ENCODE peak calls at places on chromosomes 1 and 21, in seven cellular contexts. One of them, this sample, is unnamed.

GRCh38 chr1:183821309-183822080 is 16.6 kb downstream of the RGL1 start:
- DNase-seq in gastrocnemius medialis: no peak
- DNase-seq in Peyer's patch: no peak
- DNase-seq in transverse colon: no peak
- DNase-seq in right lobe of liver: no peak
- DNase-seq in GM12892: no peak
- DNase-seq in heart left ventricle: no peak
- DNase-seq in this sample: no peak

GRCh38 chr1:150066838-150067183 is 765 bp upstream of the VPS45 start:
- DNase-seq in transverse colon: peak; percentile 52
- DNase-seq in Peyer's patch: peak; percentile 49
- DNase-seq in gastrocnemius medialis: no peak
- DNase-seq in heart left ventricle: peak; percentile 66
- DNase-seq in GM12892: peak; percentile 25
- DNase-seq in right lobe of liver: peak; percentile 62
- DNase-seq in this sample: no peak

GRCh38 chr1:111696330-111696729 is 42.9 kb downstream of the INKA2 start:
- DNase-seq in right lobe of liver: no peak
- DNase-seq in transverse colon: no peak
- DNase-seq in gastrocnemius medialis: no peak
- DNase-seq in heart left ventricle: no peak
- DNase-seq in GM12892: no peak
- DNase-seq in Peyer's patch: no peak
- DNase-seq in this sample: no peak

GRCh38 chr1:64711266-64711665 is 33.6 kb upstream of the RAVER2 start:
- DNase-seq in transverse colon: no peak
- DNase-seq in Peyer's patch: no peak
- DNase-seq in right lobe of liver: no peak
- DNase-seq in GM12892: no peak
- DNase-seq in gastrocnemius medialis: no peak
- DNase-seq in heart left ventricle: no peak
- DNase-seq in this sample: no peak

GRCh38 chr1:203569490-203570318 is 56.9 kb upstream of the ATP2B4 start:
- DNase-seq in Peyer's patch: no peak
- DNase-seq in transverse colon: no peak
- DNase-seq in heart left ventricle: no peak
- DNase-seq in gastrocnemius medialis: no peak
- DNase-seq in right lobe of liver: no peak
- DNase-seq in GM12892: no peak
- DNase-seq in this sample: no peak

GRCh38 chr21:27805696-27806095 is 838.8 kb upstream of the ADAMTS5 start:
- DNase-seq in transverse colon: no peak
- DNase-seq in GM12892: no peak
- DNase-seq in gastrocnemius medialis: no peak
- DNase-seq in Peyer's patch: no peak
- DNase-seq in heart left ventricle: no peak
- DNase-seq in right lobe of liver: no peak
- DNase-seq in this sample: no peak

GRCh38 chr1:111463029-111463683 is 10.6 kb upstream of the C1orf162 start:
- DNase-seq in transverse colon: no peak
- DNase-seq in gastrocnemius medialis: no peak
- DNase-seq in heart left ventricle: no peak
- DNase-seq in Peyer's patch: no peak
- DNase-seq in right lobe of liver: no peak
- DNase-seq in GM12892: no peak
- DNase-seq in this sample: no peak

GRCh38 chr1:159829822-159830455 is 3.3 kb downstream of the SLAMF8 start:
- DNase-seq in Peyer's patch: no peak
- DNase-seq in gastrocnemius medialis: peak; percentile 43
- DNase-seq in GM12892: no peak
- DNase-seq in heart left ventricle: peak; percentile 55
- DNase-seq in right lobe of liver: no peak
- DNase-seq in transverse colon: no peak
- DNase-seq in this sample: no peak

GRCh38 chr21:16563795-16564194 is 834.0 kb downstream of the USP25 start:
- DNase-seq in right lobe of liver: peak; percentile 76
- DNase-seq in transverse colon: no peak
- DNase-seq in gastrocnemius medialis: no peak
- DNase-seq in GM12892: no peak
- DNase-seq in Peyer's patch: no peak
- DNase-seq in heart left ventricle: no peak
- DNase-seq in this sample: no peak
- TF ChIP-seq POLR2A in right lobe of liver: no peak
- TF ChIP-seq POLR2A in transverse colon: no peak
- TF ChIP-seq POLR2A in gastrocnemius medialis: no peak
- TF ChIP-seq POLR2A in GM12892: no peak
- TF ChIP-seq POLR2A in Peyer's patch: no peak
- TF ChIP-seq POLR2A in heart left ventricle: no peak
- TF ChIP-seq POLR2A in this sample: no peak

GRCh38 chr1:224070521-224070920 is 43.4 kb upstream of the FBXO28 start:
- DNase-seq in right lobe of liver: no peak
- DNase-seq in transverse colon: no peak
- DNase-seq in Peyer's patch: no peak
- DNase-seq in heart left ventricle: no peak
- DNase-seq in gastrocnemius medialis: no peak
- DNase-seq in GM12892: no peak
- DNase-seq in this sample: no peak

GRCh38 chr1:224069138-224069537 is 44.8 kb upstream of the FBXO28 start:
- DNase-seq in heart left ventricle: no peak
- DNase-seq in GM12892: no peak
- DNase-seq in right lobe of liver: no peak
- DNase-seq in transverse colon: no peak
- DNase-seq in Peyer's patch: no peak
- DNase-seq in gastrocnemius medialis: no peak
- DNase-seq in this sample: no peak

GRCh38 chr1:224067621-224068457 is 46.1 kb upstream of the FBXO28 start:
- DNase-seq in gastrocnemius medialis: no peak
- DNase-seq in right lobe of liver: no peak
- DNase-seq in heart left ventricle: no peak
- DNase-seq in Peyer's patch: no peak
- DNase-seq in GM12892: no peak
- DNase-seq in transverse colon: no peak
- DNase-seq in this sample: no peak

GRCh38 chr1:224067207-224067606 is 46.7 kb upstream of the FBXO28 start:
- DNase-seq in heart left ventricle: no peak
- DNase-seq in gastrocnemius medialis: no peak
- DNase-seq in transverse colon: no peak
- DNase-seq in GM12892: no peak
- DNase-seq in right lobe of liver: no peak
- DNase-seq in Peyer's patch: no peak
- DNase-seq in this sample: no peak

DNA sequence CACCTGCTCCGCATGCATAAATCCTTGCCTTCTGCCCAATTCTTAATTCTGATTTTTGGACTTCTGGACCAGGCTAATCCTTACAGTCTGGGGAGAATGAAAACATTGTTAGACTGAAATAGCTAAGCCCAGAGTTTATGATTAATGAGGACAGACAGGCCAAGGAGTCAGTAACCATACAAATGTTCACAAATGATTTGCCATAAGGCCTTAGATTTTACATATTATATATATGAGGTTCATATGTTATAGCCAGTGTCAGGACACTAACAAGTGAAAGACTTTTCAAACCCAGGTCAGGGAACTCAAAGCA is 45.5 kb upstream of the FBXO28 start:
- DNase-seq in right lobe of liver: no peak
- DNase-seq in heart left ventricle: no peak
- DNase-seq in transverse colon: no peak
- DNase-seq in gastrocnemius medialis: no peak
- DNase-seq in Peyer's patch: no peak
- DNase-seq in GM12892: no peak
- DNase-seq in this sample: no peak
- TF ChIP-seq POLR2A in right lobe of liver: no peak
- TF ChIP-seq POLR2A in heart left ventricle: no peak
- TF ChIP-seq POLR2A in transverse colon: no peak
- TF ChIP-seq POLR2A in gastrocnemius medialis: no peak
- TF ChIP-seq POLR2A in Peyer's patch: no peak
- TF ChIP-seq POLR2A in GM12892: no peak
- TF ChIP-seq POLR2A in this sample: no peak

GRCh38 chr1:6519935-6520621 is 28.6 kb upstream of the PLEKHG5 start:
- DNase-seq in right lobe of liver: no peak
- DNase-seq in gastrocnemius medialis: no peak
- DNase-seq in GM12892: no peak
- DNase-seq in Peyer's patch: no peak
- DNase-seq in heart left ventricle: no peak
- DNase-seq in transverse colon: no peak
- DNase-seq in this sample: no peak
- TF ChIP-seq POLR2A in right lobe of liver: no peak
- TF ChIP-seq POLR2A in gastrocnemius medialis: no peak
- TF ChIP-seq POLR2A in GM12892: no peak
- TF ChIP-seq POLR2A in Peyer's patch: no peak
- TF ChIP-seq POLR2A in heart left ventricle: no peak
- TF ChIP-seq POLR2A in transverse colon: no peak
- TF ChIP-seq POLR2A in this sample: no peak

GRCh38 chr1:246566808-246567154 is 525 bp downstream of the CNST start:
- DNase-seq in gastrocnemius medialis: peak; percentile 67
- DNase-seq in right lobe of liver: no peak
- DNase-seq in GM12892: peak; percentile 34
- DNase-seq in heart left ventricle: no peak
- DNase-seq in transverse colon: no peak
- DNase-seq in Peyer's patch: peak; percentile 72
- DNase-seq in this sample: no peak

GRCh38 chr1:246572795-246573194 is 6.5 kb downstream of the CNST start:
- DNase-seq in right lobe of liver: no peak
- DNase-seq in Peyer's patch: no peak
- DNase-seq in gastrocnemius medialis: no peak
- DNase-seq in heart left ventricle: no peak
- DNase-seq in transverse colon: no peak
- DNase-seq in GM12892: no peak
- DNase-seq in this sample: no peak

GRCh38 chr1:246571953-246572352 is 5.7 kb downstream of the CNST start:
- DNase-seq in right lobe of liver: no peak
- DNase-seq in GM12892: no peak
- DNase-seq in Peyer's patch: no peak
- DNase-seq in gastrocnemius medialis: no peak
- DNase-seq in transverse colon: no peak
- DNase-seq in heart left ventricle: no peak
- DNase-seq in this sample: no peak

GRCh38 chr1:246567258-246568235 is 1.3 kb downstream of the CNST start:
- DNase-seq in heart left ventricle: no peak
- DNase-seq in right lobe of liver: no peak
- DNase-seq in gastrocnemius medialis: no peak
- DNase-seq in GM12892: no peak
- DNase-seq in transverse colon: no peak
- DNase-seq in Peyer's patch: no peak
- DNase-seq in this sample: no peak

DNA sequence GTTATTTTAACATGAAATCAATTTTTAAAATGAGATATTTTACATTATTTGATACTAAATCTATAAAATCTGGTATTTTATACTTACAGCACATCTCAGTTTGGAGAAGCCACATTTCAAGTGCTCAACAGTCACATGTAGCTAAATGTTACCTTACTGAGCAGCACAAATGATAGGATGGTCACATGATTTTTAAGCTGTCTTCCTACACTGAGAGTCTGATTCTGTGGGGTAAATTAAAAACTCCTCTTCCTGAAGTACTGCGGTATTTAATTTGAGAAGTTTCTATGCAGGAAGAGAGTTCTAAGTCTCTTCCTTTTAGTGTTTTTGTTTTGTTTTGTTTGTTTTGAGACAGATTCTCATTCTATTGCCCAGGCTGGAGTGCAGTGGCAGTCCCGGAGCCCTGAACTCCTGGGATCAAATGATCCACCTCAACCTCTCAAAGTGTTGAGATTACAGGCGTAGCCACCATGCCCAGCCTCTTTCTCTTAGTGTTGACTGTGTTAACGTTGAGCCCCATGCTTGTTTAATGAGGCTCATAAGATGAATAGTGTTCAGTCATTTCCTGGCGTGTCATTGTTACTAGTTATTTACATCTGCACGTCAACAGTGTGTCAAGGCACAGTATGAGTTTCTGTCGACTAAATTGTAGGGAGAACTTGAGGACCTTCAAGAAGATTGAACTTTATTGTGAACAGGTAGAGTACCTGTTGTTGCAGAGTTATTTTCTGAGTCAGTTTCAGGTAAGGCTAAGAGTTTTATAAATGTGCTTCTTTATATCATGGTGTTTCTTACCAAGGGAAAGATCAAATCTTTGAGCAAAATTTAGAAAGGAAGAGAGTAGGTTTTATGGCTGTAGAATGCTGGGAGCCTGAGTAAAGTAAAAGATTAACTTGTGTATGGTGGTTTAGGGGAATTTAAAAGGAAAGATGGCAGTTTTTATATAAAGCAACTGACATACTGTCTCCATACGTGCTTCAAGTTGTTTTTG is 3.3 kb downstream of the CNST start:
- DNase-seq in gastrocnemius medialis: no peak
- DNase-seq in GM12892: no peak
- DNase-seq in Peyer's patch: no peak
- DNase-seq in heart left ventricle: no peak
- DNase-seq in right lobe of liver: no peak
- DNase-seq in transverse colon: peak; percentile 44
- DNase-seq in this sample: no peak
- TF ChIP-seq POLR2A in gastrocnemius medialis: no peak
- TF ChIP-seq POLR2A in GM12892: no peak
- TF ChIP-seq POLR2A in Peyer's patch: no peak
- TF ChIP-seq POLR2A in heart left ventricle: no peak
- TF ChIP-seq POLR2A in right lobe of liver: no peak
- TF ChIP-seq POLR2A in transverse colon: peak; percentile 54
- TF ChIP-seq POLR2A in this sample: no peak

GRCh38 chr21:14492890-14493289 is 53.2 kb downstream of the SAMSN1 start:
- DNase-seq in heart left ventricle: peak; percentile 29
- DNase-seq in right lobe of liver: no peak
- DNase-seq in GM12892: no peak
- DNase-seq in transverse colon: no peak
- DNase-seq in gastrocnemius medialis: no peak
- DNase-seq in Peyer's patch: no peak
- DNase-seq in this sample: no peak
- TF ChIP-seq POLR2A in heart left ventricle: no peak
- TF ChIP-seq POLR2A in right lobe of liver: no peak
- TF ChIP-seq POLR2A in GM12892: no peak
- TF ChIP-seq POLR2A in transverse colon: no peak
- TF ChIP-seq POLR2A in gastrocnemius medialis: no peak
- TF ChIP-seq POLR2A in Peyer's patch: no peak
- TF ChIP-seq POLR2A in this sample: no peak

DNA sequence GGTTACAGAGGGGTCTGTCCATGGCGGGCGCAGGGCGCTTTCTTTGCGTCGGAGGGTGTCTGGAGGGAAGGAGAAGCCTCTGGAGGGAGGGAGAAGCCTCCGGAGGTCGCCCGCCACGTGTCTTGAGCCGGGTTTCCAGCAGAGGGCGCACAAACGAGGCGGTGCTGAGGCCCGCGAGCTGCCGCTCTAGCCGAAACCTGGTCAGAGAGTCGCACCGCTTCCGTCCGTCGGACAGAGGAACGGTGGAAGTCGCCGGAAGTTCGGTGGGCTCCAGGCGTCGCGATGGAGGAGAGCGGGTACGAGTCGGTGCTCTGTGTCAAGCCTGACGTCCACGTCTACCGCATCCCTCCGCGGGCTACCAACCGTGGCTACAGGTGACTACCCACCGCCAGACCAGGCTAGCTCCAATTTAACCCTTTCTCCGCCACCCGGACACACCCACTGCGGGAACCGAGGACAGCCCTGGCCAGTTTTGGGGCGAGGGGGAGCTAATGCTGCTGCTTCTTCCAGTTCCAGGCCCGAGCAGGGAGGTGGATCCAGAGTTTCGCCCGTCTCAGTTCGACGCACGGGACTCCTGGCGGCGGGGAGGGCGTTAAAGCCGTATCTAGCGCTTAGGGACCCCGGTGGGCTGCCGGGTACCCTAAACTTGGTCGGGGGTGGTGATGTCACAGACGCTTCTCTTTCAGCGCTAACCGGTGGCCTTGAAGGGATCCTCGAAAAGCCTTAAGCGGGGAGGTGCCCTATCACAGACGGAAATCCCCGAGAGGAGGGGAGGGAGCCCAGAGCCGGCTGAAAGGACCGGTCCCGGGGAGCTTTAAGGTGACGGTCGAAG is at the start of gene NECAP2:
- DNase-seq in heart left ventricle: peak; percentile 95
- DNase-seq in Peyer's patch: peak; percentile 91
- DNase-seq in right lobe of liver: peak; percentile 93
- DNase-seq in transverse colon: peak; percentile 95
- DNase-seq in gastrocnemius medialis: peak; percentile 86
- DNase-seq in GM12892: peak; percentile 85
- DNase-seq in this sample: peak; percentile 75
- TF ChIP-seq POLR2A in heart left ventricle: no peak
- TF ChIP-seq POLR2A in Peyer's patch: no peak
- TF ChIP-seq POLR2A in right lobe of liver: peak; percentile 66
- TF ChIP-seq POLR2A in transverse colon: peak; percentile 74
- TF ChIP-seq POLR2A in gastrocnemius medialis: peak; percentile 42
- TF ChIP-seq POLR2A in GM12892: peak; percentile 97
- TF ChIP-seq POLR2A in this sample: no peak

This sample was measured in tibial nerve.